ENCODE peak calls at places on chromosomes 11 and 22, in four cellular contexts. One of them, this sample, is unnamed. For H3K4me1, the result is how much of the 10 kb centered on the place peaks cover.

GRCh38 chr11:108914981-108915380 is 250.1 kb downstream of the DDX10 start:
- DNase-seq in GM23338: no peak
- DNase-seq in sigmoid colon: no peak
- DNase-seq in aorta: no peak
- DNase-seq in this sample: no peak

GRCh38 chr22:29712119-29712518 is 7.7 kb upstream of the CABP7 start:
- DNase-seq in GM23338: no peak
- DNase-seq in aorta: no peak
- DNase-seq in sigmoid colon: no peak
- DNase-seq in this sample: no peak

GRCh38 chr11:12163181-12163841 is 52.9 kb downstream of the MICAL2 start:
- DNase-seq in aorta: peak
- DNase-seq in GM23338: no peak
- DNase-seq in sigmoid colon: peak
- DNase-seq in this sample: peak

GRCh38 chr22:21643533-21644357 is 1.6 kb downstream of the SDF2L1 start:
- DNase-seq in sigmoid colon: no peak
- DNase-seq in GM23338: no peak
- DNase-seq in aorta: no peak
- DNase-seq in this sample: no peak

GRCh38 chr11:64003807-64004589 is 17.8 kb downstream of the OTUB1 start:
- DNase-seq in sigmoid colon: no peak
- DNase-seq in GM23338: no peak
- DNase-seq in aorta: no peak
- DNase-seq in this sample: no peak

GRCh38 chr11:96105197-96105895 is 181.4 kb upstream of the MTMR2 start:
- DNase-seq in aorta: no peak
- DNase-seq in sigmoid colon: no peak
- DNase-seq in GM23338: no peak
- DNase-seq in this sample: no peak

GRCh38 chr22:17974087-17974486 is 50.3 kb downstream of the MICAL3 start:
- DNase-seq in sigmoid colon: no peak
- DNase-seq in GM23338: no peak
- DNase-seq in aorta: no peak
- DNase-seq in this sample: no peak

GRCh38 chr11:45100338-45100737 is 46.1 kb upstream of the PRDM11 start:
- DNase-seq in GM23338: peak
- DNase-seq in aorta: no peak
- DNase-seq in sigmoid colon: no peak
- DNase-seq in this sample: no peak

GRCh38 chr11:115234794-115235193 is 269.4 kb downstream of the CADM1 start:
- DNase-seq in GM23338: no peak
- DNase-seq in sigmoid colon: no peak
- DNase-seq in aorta: no peak
- DNase-seq in this sample: no peak

GRCh38 chr11:117218133-117218915 is 13.5 kb downstream of the PCSK7 start:
- DNase-seq in aorta: peak
- DNase-seq in sigmoid colon: peak
- DNase-seq in GM23338: no peak
- DNase-seq in this sample: peak

GRCh38 chr11:134754196-134754822 is 342.3 kb upstream of the B3GAT1 start:
- DNase-seq in aorta: no peak
- DNase-seq in sigmoid colon: no peak
- DNase-seq in GM23338: no peak
- DNase-seq in this sample: no peak

GRCh38 chr22:48918585-48919186 is 909.0 kb downstream of the BRD1 start:
- DNase-seq in sigmoid colon: peak
- DNase-seq in aorta: peak
- DNase-seq in GM23338: no peak
- DNase-seq in this sample: no peak

GRCh38 chr22:25970348-25970995 is 198.8 kb upstream of the SEZ6L start:
- DNase-seq in sigmoid colon: no peak
- DNase-seq in GM23338: peak
- DNase-seq in aorta: no peak
- DNase-seq in this sample: no peak

GRCh38 chr22:45318558-45319318 is 9.0 kb downstream of the FAM118A start:
- DNase-seq in GM23338: peak
- DNase-seq in aorta: no peak
- DNase-seq in sigmoid colon: no peak
- DNase-seq in this sample: no peak

GRCh38 chr11:43685483-43685882 is 4.9 kb downstream of the HSD17B12 start:
- DNase-seq in sigmoid colon: no peak
- DNase-seq in aorta: no peak
- DNase-seq in GM23338: no peak
- DNase-seq in this sample: no peak

GRCh38 chr11:92839450-92839849 is 130.0 kb upstream of the MTNR1B start:
- DNase-seq in aorta: no peak
- DNase-seq in GM23338: no peak
- DNase-seq in sigmoid colon: no peak
- DNase-seq in this sample: no peak

GRCh38 chr11:13292970-13293369 is 15.4 kb downstream of the BMAL1 start:
- DNase-seq in aorta: no peak
- DNase-seq in GM23338: peak
- DNase-seq in sigmoid colon: no peak
- DNase-seq in this sample: no peak

GRCh38 chr11:101441747-101442146 is 142.1 kb downstream of the TRPC6 start:
- DNase-seq in GM23338: no peak
- DNase-seq in aorta: peak
- DNase-seq in sigmoid colon: no peak
- DNase-seq in this sample: peak

GRCh38 chr11:123628936-123629683 is 25.3 kb downstream of the SCN3B start:
- DNase-seq in sigmoid colon: peak
- DNase-seq in GM23338: no peak
- DNase-seq in aorta: no peak
- DNase-seq in this sample: no peak

GRCh38 chr22:36383110-36383581 is 4.6 kb downstream of the MYH9 start:
- DNase-seq in sigmoid colon: no peak
- DNase-seq in aorta: no peak
- DNase-seq in GM23338: no peak
- DNase-seq in this sample: no peak
- H3K4me1 ChIP-seq in sigmoid colon: half or more
- H3K4me1 ChIP-seq in aorta: under half
- H3K4me1 ChIP-seq in GM23338: half or more
- H3K4me1 ChIP-seq in this sample: half or more

GRCh38 chr11:121466063-121466794 is 13.5 kb upstream of the SORL1-AS1 start:
- DNase-seq in GM23338: peak
- DNase-seq in sigmoid colon: peak
- DNase-seq in aorta: peak
- DNase-seq in this sample: peak
- H3K4me3 ChIP-seq in GM23338: peak
- H3K4me3 ChIP-seq in sigmoid colon: no peak
- H3K4me3 ChIP-seq in aorta: no peak
- H3K4me3 ChIP-seq in this sample: no peak

GRCh38 chr11:73376803-73377629 is 817 bp downstream of the RELT start:
- DNase-seq in GM23338: peak
- DNase-seq in aorta: peak
- DNase-seq in sigmoid colon: peak
- DNase-seq in this sample: peak
- H3K4me1 ChIP-seq in GM23338: under half
- H3K4me1 ChIP-seq in aorta: under half
- H3K4me1 ChIP-seq in sigmoid colon: under half
- H3K4me1 ChIP-seq in this sample: under half

GRCh38 chr11:106172389-106172991 is 95.0 kb downstream of the AASDHPPT start:
- DNase-seq in sigmoid colon: no peak
- DNase-seq in GM23338: no peak
- DNase-seq in aorta: no peak
- DNase-seq in this sample: no peak
- H3K4me3 ChIP-seq in sigmoid colon: no peak
- H3K4me3 ChIP-seq in GM23338: no peak
- H3K4me3 ChIP-seq in aorta: no peak
- H3K4me3 ChIP-seq in this sample: no peak

GRCh38 chr22:40179535-40179934 is 1.8 kb downstream of the TNRC6B start:
- DNase-seq in aorta: no peak
- DNase-seq in sigmoid colon: no peak
- DNase-seq in GM23338: no peak
- DNase-seq in this sample: no peak

GRCh38 chr22:40180403-40180802 is 2.7 kb downstream of the TNRC6B start:
- DNase-seq in aorta: no peak
- DNase-seq in sigmoid colon: no peak
- DNase-seq in GM23338: no peak
- DNase-seq in this sample: no peak

GRCh38 chr22:40181323-40181722 is 3.6 kb downstream of the TNRC6B start:
- DNase-seq in aorta: no peak
- DNase-seq in sigmoid colon: no peak
- DNase-seq in GM23338: no peak
- DNase-seq in this sample: no peak

GRCh38 chr22:40182231-40182835 is 4.6 kb downstream of the TNRC6B start:
- DNase-seq in aorta: no peak
- DNase-seq in sigmoid colon: no peak
- DNase-seq in GM23338: no peak
- DNase-seq in this sample: no peak

GRCh38 chr22:40183029-40183581 is 5.4 kb downstream of the TNRC6B start:
- DNase-seq in aorta: no peak
- DNase-seq in GM23338: no peak
- DNase-seq in sigmoid colon: peak
- DNase-seq in this sample: no peak
- H3K4me1 ChIP-seq in aorta: under half
- H3K4me1 ChIP-seq in GM23338: half or more
- H3K4me1 ChIP-seq in sigmoid colon: half or more
- H3K4me1 ChIP-seq in this sample: half or more